ENCODE peak calls at places on chromosomes 11 and 22, in five cellular contexts. L, A, K, F and C are unnamed samples.

GRCh38 chr11:70610561-70610960 is 212.2 kb downstream of the CTTN start:
- DNase-seq in L (no peak), A (peak), K (no peak), F (no peak), C (no peak)

GRCh38 chr11:114685097-114685496 is 6.8 kb downstream of the NXPE2 start:
- DNase-seq in L (no peak), A (no peak), K (no peak), F (no peak), C (no peak)

GRCh38 chr11:83602116-83602515 is 315.9 kb upstream of the CCDC90B start:
- DNase-seq in L (no peak), A (no peak), K (no peak), F (no peak), C (no peak)

GRCh38 chr11:33135216-33135615 is 26.1 kb downstream of the CSTF3 start:
- DNase-seq in L (no peak), A (peak), K (no peak), F (no peak), C (no peak)

GRCh38 chr22:45897736-45898135 is 79.2 kb downstream of the WNT7B start:
- DNase-seq in L (no peak), A (no peak), K (no peak), F (no peak), C (no peak)

GRCh38 chr11:134510641-134511040 is 98.6 kb upstream of the B3GAT1 start:
- DNase-seq in L (no peak), A (no peak), K (no peak), F (no peak), C (no peak)

GRCh38 chr11:94800394-94800793 is 32.2 kb downstream of the AMOTL1 start:
- DNase-seq in L (no peak), A (peak), K (no peak), F (no peak), C (peak)

GRCh38 chr11:28209906-28210305 is 101.7 kb downstream of the METTL15 start:
- DNase-seq in L (no peak), A (peak), K (no peak), F (no peak), C (no peak)

GRCh38 chr11:57085604-57086003 is 96.1 kb upstream of the LRRC55 start:
- DNase-seq in L (no peak), A (peak), K (no peak), F (no peak), C (no peak)

GRCh38 chr11:15367695-15368094 is 253.0 kb downstream of the INSC start:
- DNase-seq in L (no peak), A (no peak), K (no peak), F (no peak), C (no peak)

GRCh38 chr11:104338186-104338585 is 174.2 kb upstream of the PDGFD start:
- DNase-seq in L (no peak), A (peak), K (no peak), F (no peak), C (no peak)

GRCh38 chr22:26549902-26550497 is 37.7 kb upstream of the TFIP11 start:
- DNase-seq in L (no peak), A (no peak), K (no peak), F (no peak), C (no peak)

GRCh38 chr11:706439-706956 is 467 bp downstream of the EPS8L2 start:
- DNase-seq in L (no peak), A (peak), K (peak), F (no peak), C (peak)

GRCh38 chr11:12120031-12121008 is 9.9 kb downstream of the MICAL2 start:
- DNase-seq in L (no peak), A (no peak), K (no peak), F (no peak), C (no peak)

GRCh38 chr11:123559418-123559817 is 95.0 kb downstream of the SCN3B start:
- DNase-seq in L (no peak), A (peak), K (no peak), F (no peak), C (no peak)

GRCh38 chr11:1728281-1728680 is 22.1 kb downstream of the IFITM10 start:
- DNase-seq in L (no peak), A (no peak), K (no peak), F (no peak), C (no peak)

GRCh38 chr22:41940853-41941765 is 5.8 kb downstream of the CENPM start:
- DNase-seq in L (peak), A (peak), K (peak), F (peak), C (peak)

GRCh38 chr11:128686745-128687177 is 7.1 kb upstream of the FLI1 start:
- DNase-seq in L (peak), A (peak), K (peak), F (no peak), C (no peak)

GRCh38 chr22:44697423-44698179 is 4.4 kb upstream of the PRR5 start:
- DNase-seq in L (peak), A (peak), K (peak), F (peak), C (peak)